ENCODE peak calls at places on chromosomes 3 and 15, in four cellular contexts. I is amniotic stem cell, W is T follicular helper cell, E is nephron progenitor cell. C is an unnamed sample.
A peak's percentile ranks its signal among the peaks of the same experiment; 100 is the strongest.

GRCh38 chr3:140351466-140351865 is 326.4 kb upstream of the TRIM42 start:
- DNase-seq in I (no peak), W (no peak), E (no peak), C (no peak)

GRCh38 chr3:4138784-4139431 is 164.3 kb upstream of the SETMAR start:
- DNase-seq in I (no peak), W (no peak), E (no peak), C (no peak)

GRCh38 chr15:38351466-38351865 is 98.8 kb downstream of the SPRED1 start:
- DNase-seq in I (no peak), W (no peak), E (no peak), C (no peak)

GRCh38 chr3:173753593-173753992 is 356.0 kb downstream of the NLGN1 start:
- DNase-seq in I (no peak), W (no peak), E (no peak), C (no peak)

GRCh38 chr3:53140575-53141467 is 10.6 kb upstream of the RFT1 start:
- DNase-seq in I (no peak), W (no peak), E (no peak), C (no peak)

GRCh38 chr3:151969026-151969658 is 95.7 kb downstream of the SUCNR1 start:
- DNase-seq in I (no peak), W (no peak), E (no peak), C (no peak)

GRCh38 chr15:35723852-35724251 is 177.9 kb upstream of the DPH6 start:
- DNase-seq in I (no peak), W (no peak), E (no peak), C (no peak)

GRCh38 chr15:72231847-72232461 is 964 bp upstream of the PKM start:
- DNase-seq in I (peak; percentile 40), W (peak; percentile 47), E (no peak), C (peak; percentile 78)

GRCh38 chr3:153284282-153284938 is 122.4 kb downstream of the RAP2B start:
- DNase-seq in I (peak; percentile 83), W (peak; percentile 15), E (no peak), C (peak; percentile 5)

GRCh38 chr3:87125116-87125515 is 102.0 kb upstream of the CHMP2B start:
- DNase-seq in I (no peak), W (no peak), E (no peak), C (no peak)

GRCh38 chr3:47743855-47744254 is 37.8 kb downstream of the SMARCC1 start:
- DNase-seq in I (no peak), W (no peak), E (no peak), C (no peak)

GRCh38 chr3:178680489-178680888 is 144.3 kb downstream of the KCNMB2 start:
- DNase-seq in I (no peak), W (no peak), E (no peak), C (no peak)

GRCh38 chr3:62601238-62601856 is 228.0 kb upstream of the FEZF2 start:
- DNase-seq in I (no peak), W (no peak), E (no peak), C (no peak)

GRCh38 chr3:27428446-27428845 is 55.7 kb downstream of the SLC4A7 start:
- DNase-seq in I (no peak), W (no peak), E (no peak), C (no peak)

GRCh38 chr15:63043391-63044076 is 987 bp downstream of the TPM1 start:
- DNase-seq in I (no peak), W (no peak), E (peak; percentile 44), C (no peak)

GRCh38 chr15:78988361-78988911 is 43.6 kb upstream of the CTSH start:
- DNase-seq in I (peak; percentile 81), W (no peak), E (no peak), C (no peak)

GRCh38 chr3:29331830-29332637 is 51.2 kb downstream of the RBMS3 start:
- DNase-seq in I (no peak), W (no peak), E (no peak), C (no peak)

GRCh38 chr3:111919370-111920065 is 59.3 kb upstream of the ABHD10 start:
- DNase-seq in I (no peak), W (no peak), E (no peak), C (no peak)

GRCh38 chr3:134315286-134316106 is 58.8 kb downstream of the AMOTL2 start:
- DNase-seq in I (no peak), W (no peak), E (no peak), C (no peak)

GRCh38 chr3:195868336-195868865 is 40.0 kb downstream of the TNK2 start:
- DNase-seq in I (no peak), W (no peak), E (no peak), C (no peak)

GRCh38 chr3:44685128-44685800 is 27.2 kb upstream of the ZNF502 start:
- DNase-seq in I (peak; percentile 7), W (peak; percentile 4), E (peak; percentile 59), C (no peak)

GRCh38 chr15:57376695-57377477 is 581 bp downstream of the CGNL1 start:
- DNase-seq in I (no peak), W (no peak), E (peak; percentile 59), C (no peak)

GRCh38 chr3:178504128-178504527 is 32.1 kb upstream of the KCNMB2 start:
- DNase-seq in I (no peak), W (no peak), E (no peak), C (no peak)

GRCh38 chr15:66425837-66426236 is 39.1 kb downstream of the MAP2K1 start:
- DNase-seq in I (no peak), W (no peak), E (no peak), C (no peak)

GRCh38 chr3:154228561-154229216 is 95.6 kb downstream of the DHX36 start:
- DNase-seq in I (no peak), W (no peak), E (no peak), C (no peak)

GRCh38 chr3:28780480-28780879 is 431.9 kb upstream of the AZI2 start:
- DNase-seq in I (no peak), W (no peak), E (no peak), C (no peak)

GRCh38 chr15:37122703-37123102 is 22.4 kb upstream of the MEIS2 start:
- DNase-seq in I (no peak), W (no peak), E (no peak), C (no peak)

GRCh38 chr15:61331019-61331418 is 101.9 kb upstream of the RORA start:
- DNase-seq in I (no peak), W (no peak), E (no peak), C (no peak)

GRCh38 chr3:93867425-93867824 is 106.3 kb downstream of the PROS1 start:
- DNase-seq in I (no peak), W (no peak), E (no peak), C (no peak)